ENCODE peak calls at places on chromosomes 5 and 9, in six cellular contexts. One of them, this sample, is unnamed.

GRCh38 chr9:78397045-78397843 is 100.3 kb downstream of the PSAT1 start:
- DNase-seq in CD4-positive, alpha-beta T cell: no peak
- DNase-seq in OCI-LY7: no peak
- DNase-seq in HepG2: no peak
- DNase-seq in brain microvascular endothelial cell: no peak
- DNase-seq in AG04450: no peak
- DNase-seq in this sample: no peak

GRCh38 chr5:122126177-122126701 is 3.1 kb upstream of the ZNF474 start:
- DNase-seq in AG04450: peak
- DNase-seq in CD4-positive, alpha-beta T cell: no peak
- DNase-seq in brain microvascular endothelial cell: peak
- DNase-seq in HepG2: no peak
- DNase-seq in OCI-LY7: no peak
- DNase-seq in this sample: no peak

GRCh38 chr5:180138214-180138975 is 66.8 kb upstream of the RNF130 start:
- DNase-seq in brain microvascular endothelial cell: no peak
- DNase-seq in AG04450: no peak
- DNase-seq in HepG2: no peak
- DNase-seq in CD4-positive, alpha-beta T cell: no peak
- DNase-seq in OCI-LY7: no peak
- DNase-seq in this sample: no peak

GRCh38 chr5:39411051-39411450 is 13.7 kb downstream of the DAB2 start:
- DNase-seq in AG04450: no peak
- DNase-seq in CD4-positive, alpha-beta T cell: no peak
- DNase-seq in HepG2: no peak
- DNase-seq in OCI-LY7: no peak
- DNase-seq in brain microvascular endothelial cell: no peak
- DNase-seq in this sample: no peak

GRCh38 chr9:79592736-79593493 is 21.1 kb downstream of the TLE4 start:
- DNase-seq in OCI-LY7: no peak
- DNase-seq in HepG2: no peak
- DNase-seq in AG04450: no peak
- DNase-seq in brain microvascular endothelial cell: no peak
- DNase-seq in CD4-positive, alpha-beta T cell: no peak
- DNase-seq in this sample: no peak

GRCh38 chr9:81097167-81097566 is 592.2 kb downstream of the TLE1 start:
- DNase-seq in brain microvascular endothelial cell: no peak
- DNase-seq in CD4-positive, alpha-beta T cell: no peak
- DNase-seq in AG04450: no peak
- DNase-seq in OCI-LY7: no peak
- DNase-seq in HepG2: no peak
- DNase-seq in this sample: no peak

GRCh38 chr9:70020217-70020616 is 23.4 kb upstream of the MAMDC2 start:
- DNase-seq in CD4-positive, alpha-beta T cell: no peak
- DNase-seq in AG04450: no peak
- DNase-seq in HepG2: no peak
- DNase-seq in OCI-LY7: no peak
- DNase-seq in brain microvascular endothelial cell: no peak
- DNase-seq in this sample: no peak

GRCh38 chr9:69204869-69205268 is 30.8 kb downstream of the TJP2 start:
- DNase-seq in CD4-positive, alpha-beta T cell: no peak
- DNase-seq in AG04450: no peak
- DNase-seq in HepG2: peak
- DNase-seq in OCI-LY7: no peak
- DNase-seq in brain microvascular endothelial cell: peak
- DNase-seq in this sample: no peak

GRCh38 chr5:141995656-141996055 is 17.2 kb downstream of the GNPDA1 start:
- DNase-seq in AG04450: no peak
- DNase-seq in brain microvascular endothelial cell: no peak
- DNase-seq in HepG2: no peak
- DNase-seq in CD4-positive, alpha-beta T cell: no peak
- DNase-seq in OCI-LY7: no peak
- DNase-seq in this sample: no peak

GRCh38 chr9:121567142-121568100 is 67.8 kb upstream of the GGTA1 start:
- DNase-seq in HepG2: no peak
- DNase-seq in AG04450: no peak
- DNase-seq in CD4-positive, alpha-beta T cell: no peak
- DNase-seq in brain microvascular endothelial cell: no peak
- DNase-seq in OCI-LY7: no peak
- DNase-seq in this sample: no peak

GRCh38 chr5:63401434-63402046 is 560.7 kb downstream of the HTR1A start:
- DNase-seq in brain microvascular endothelial cell: peak
- DNase-seq in OCI-LY7: peak
- DNase-seq in CD4-positive, alpha-beta T cell: no peak
- DNase-seq in AG04450: no peak
- DNase-seq in HepG2: peak
- DNase-seq in this sample: peak

GRCh38 chr9:98181746-98182068 is 10.7 kb downstream of the CORO2A start:
- DNase-seq in AG04450: no peak
- DNase-seq in HepG2: no peak
- DNase-seq in CD4-positive, alpha-beta T cell: no peak
- DNase-seq in brain microvascular endothelial cell: no peak
- DNase-seq in OCI-LY7: no peak
- DNase-seq in this sample: no peak

GRCh38 chr5:122385786-122386185 is 73.7 kb downstream of the SNCAIP start:
- DNase-seq in HepG2: no peak
- DNase-seq in CD4-positive, alpha-beta T cell: no peak
- DNase-seq in brain microvascular endothelial cell: no peak
- DNase-seq in AG04450: no peak
- DNase-seq in OCI-LY7: no peak
- DNase-seq in this sample: no peak

GRCh38 chr5:156584856-156585255 is 257.9 kb downstream of the SGCD start:
- DNase-seq in AG04450: no peak
- DNase-seq in CD4-positive, alpha-beta T cell: no peak
- DNase-seq in OCI-LY7: no peak
- DNase-seq in brain microvascular endothelial cell: no peak
- DNase-seq in HepG2: no peak
- DNase-seq in this sample: no peak

GRCh38 chr5:165805756-165806155 is 2300.3 kb downstream of the MAT2B start:
- DNase-seq in HepG2: no peak
- DNase-seq in brain microvascular endothelial cell: no peak
- DNase-seq in CD4-positive, alpha-beta T cell: no peak
- DNase-seq in AG04450: no peak
- DNase-seq in OCI-LY7: no peak
- DNase-seq in this sample: no peak

GRCh38 chr5:147887925-147888324 is 9.4 kb downstream of the SCGB3A2 start:
- DNase-seq in CD4-positive, alpha-beta T cell: no peak
- DNase-seq in HepG2: no peak
- DNase-seq in OCI-LY7: no peak
- DNase-seq in brain microvascular endothelial cell: no peak
- DNase-seq in AG04450: no peak
- DNase-seq in this sample: no peak

GRCh38 chr9:104386425-104387069 is 117.5 kb upstream of the OR13F1 start:
- DNase-seq in brain microvascular endothelial cell: peak
- DNase-seq in OCI-LY7: peak
- DNase-seq in HepG2: peak
- DNase-seq in AG04450: no peak
- DNase-seq in CD4-positive, alpha-beta T cell: no peak
- DNase-seq in this sample: peak

GRCh38 chr9:84331119-84331791 is 9.3 kb downstream of the SLC28A3 start:
- DNase-seq in AG04450: no peak
- DNase-seq in HepG2: no peak
- DNase-seq in OCI-LY7: no peak
- DNase-seq in CD4-positive, alpha-beta T cell: no peak
- DNase-seq in brain microvascular endothelial cell: no peak
- DNase-seq in this sample: no peak

GRCh38 chr5:39169081-39169480 is 50.3 kb downstream of the FYB1 start:
- DNase-seq in brain microvascular endothelial cell: peak
- DNase-seq in HepG2: no peak
- DNase-seq in AG04450: peak
- DNase-seq in CD4-positive, alpha-beta T cell: no peak
- DNase-seq in OCI-LY7: no peak
- DNase-seq in this sample: no peak

GRCh38 chr9:133354766-133355165 is 1.5 kb downstream of the SURF1 start:
- DNase-seq in OCI-LY7: no peak
- DNase-seq in brain microvascular endothelial cell: no peak
- DNase-seq in CD4-positive, alpha-beta T cell: no peak
- DNase-seq in AG04450: no peak
- DNase-seq in HepG2: no peak
- DNase-seq in this sample: no peak

GRCh38 chr5:5741418-5741817 is 318.9 kb downstream of the ICE1 start:
- DNase-seq in OCI-LY7: no peak
- DNase-seq in brain microvascular endothelial cell: no peak
- DNase-seq in AG04450: no peak
- DNase-seq in HepG2: no peak
- DNase-seq in CD4-positive, alpha-beta T cell: no peak
- DNase-seq in this sample: no peak

GRCh38 chr5:39053189-39053588 is 21.0 kb downstream of the RICTOR start:
- DNase-seq in AG04450: no peak
- DNase-seq in brain microvascular endothelial cell: no peak
- DNase-seq in OCI-LY7: no peak
- DNase-seq in HepG2: no peak
- DNase-seq in CD4-positive, alpha-beta T cell: no peak
- DNase-seq in this sample: no peak

GRCh38 chr9:132041825-132042224 is 37.8 kb downstream of the MED27 start:
- DNase-seq in brain microvascular endothelial cell: no peak
- DNase-seq in CD4-positive, alpha-beta T cell: no peak
- DNase-seq in AG04450: no peak
- DNase-seq in HepG2: no peak
- DNase-seq in OCI-LY7: no peak
- DNase-seq in this sample: no peak

GRCh38 chr5:36685631-36686147 is 79.3 kb downstream of the SLC1A3 start:
- DNase-seq in OCI-LY7: no peak
- DNase-seq in CD4-positive, alpha-beta T cell: no peak
- DNase-seq in HepG2: no peak
- DNase-seq in AG04450: no peak
- DNase-seq in brain microvascular endothelial cell: no peak
- DNase-seq in this sample: peak

DNA sequence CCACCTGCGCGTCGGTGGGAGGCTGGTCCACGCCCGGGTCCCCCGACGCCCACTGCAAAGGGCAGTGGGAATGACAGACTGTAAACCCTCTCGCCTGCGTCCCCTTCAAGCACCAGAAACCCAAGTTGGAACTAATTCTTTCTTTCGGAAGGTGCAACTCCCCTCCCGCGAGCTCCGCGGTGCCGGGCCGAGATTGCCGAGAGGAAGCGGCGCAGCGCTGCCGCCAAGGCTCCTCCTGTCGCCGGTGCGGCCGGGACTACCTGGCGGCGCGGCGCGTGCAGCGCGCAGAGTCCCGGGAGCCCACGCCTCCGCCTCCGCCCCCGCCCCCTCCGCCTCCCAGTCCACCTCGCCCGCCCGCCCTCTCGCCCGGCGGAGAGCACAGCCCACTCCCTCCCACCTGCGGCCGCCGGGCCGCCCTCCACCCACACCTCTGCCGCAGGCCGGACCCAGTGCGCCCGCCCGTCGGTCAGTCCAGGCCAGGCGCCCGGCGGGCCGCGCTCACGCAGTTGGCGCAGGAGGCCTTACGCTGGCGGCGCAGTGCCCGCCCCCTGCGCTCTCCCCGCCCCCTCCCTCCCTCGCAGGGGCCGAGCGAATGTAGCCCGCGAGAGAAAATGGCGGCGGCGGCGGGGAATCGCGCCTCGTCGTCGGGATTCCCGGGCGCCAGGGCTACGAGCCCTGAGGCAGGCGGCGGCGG is at the start of gene MAP3K1:
- DNase-seq in OCI-LY7: peak
- DNase-seq in AG04450: no peak
- DNase-seq in HepG2: peak
- DNase-seq in CD4-positive, alpha-beta T cell: peak
- DNase-seq in brain microvascular endothelial cell: peak
- DNase-seq in this sample: peak
- TF ChIP-seq CTCF in OCI-LY7: peak
- TF ChIP-seq CTCF in AG04450: no peak
- TF ChIP-seq CTCF in HepG2: peak
- TF ChIP-seq CTCF in CD4-positive, alpha-beta T cell: no peak
- TF ChIP-seq CTCF in brain microvascular endothelial cell: peak
- TF ChIP-seq CTCF in this sample: peak

GRCh38 chr5:107248065-107248695 is 422.6 kb downstream of the EFNA5 start:
- DNase-seq in AG04450: no peak
- DNase-seq in brain microvascular endothelial cell: peak
- DNase-seq in HepG2: no peak
- DNase-seq in CD4-positive, alpha-beta T cell: no peak
- DNase-seq in OCI-LY7: peak
- DNase-seq in this sample: peak

GRCh38 chr5:107242411-107242810 is 428.3 kb downstream of the EFNA5 start:
- DNase-seq in CD4-positive, alpha-beta T cell: no peak
- DNase-seq in OCI-LY7: no peak
- DNase-seq in brain microvascular endothelial cell: no peak
- DNase-seq in HepG2: no peak
- DNase-seq in AG04450: no peak
- DNase-seq in this sample: no peak

GRCh38 chr5:107242861-107243579 is 427.7 kb downstream of the EFNA5 start:
- DNase-seq in HepG2: no peak
- DNase-seq in OCI-LY7: no peak
- DNase-seq in brain microvascular endothelial cell: no peak
- DNase-seq in AG04450: no peak
- DNase-seq in CD4-positive, alpha-beta T cell: no peak
- DNase-seq in this sample: no peak

GRCh38 chr5:107251151-107251550 is 419.6 kb downstream of the EFNA5 start:
- DNase-seq in AG04450: no peak
- DNase-seq in HepG2: no peak
- DNase-seq in OCI-LY7: no peak
- DNase-seq in CD4-positive, alpha-beta T cell: no peak
- DNase-seq in brain microvascular endothelial cell: no peak
- DNase-seq in this sample: no peak

GRCh38 chr5:107247427-107247826 is 423.3 kb downstream of the EFNA5 start:
- DNase-seq in HepG2: no peak
- DNase-seq in brain microvascular endothelial cell: peak
- DNase-seq in OCI-LY7: no peak
- DNase-seq in AG04450: no peak
- DNase-seq in CD4-positive, alpha-beta T cell: no peak
- DNase-seq in this sample: no peak
- TF ChIP-seq CTCF in HepG2: no peak
- TF ChIP-seq CTCF in brain microvascular endothelial cell: no peak
- TF ChIP-seq CTCF in OCI-LY7: no peak
- TF ChIP-seq CTCF in AG04450: no peak
- TF ChIP-seq CTCF in CD4-positive, alpha-beta T cell: no peak
- TF ChIP-seq CTCF in this sample: no peak

DNA sequence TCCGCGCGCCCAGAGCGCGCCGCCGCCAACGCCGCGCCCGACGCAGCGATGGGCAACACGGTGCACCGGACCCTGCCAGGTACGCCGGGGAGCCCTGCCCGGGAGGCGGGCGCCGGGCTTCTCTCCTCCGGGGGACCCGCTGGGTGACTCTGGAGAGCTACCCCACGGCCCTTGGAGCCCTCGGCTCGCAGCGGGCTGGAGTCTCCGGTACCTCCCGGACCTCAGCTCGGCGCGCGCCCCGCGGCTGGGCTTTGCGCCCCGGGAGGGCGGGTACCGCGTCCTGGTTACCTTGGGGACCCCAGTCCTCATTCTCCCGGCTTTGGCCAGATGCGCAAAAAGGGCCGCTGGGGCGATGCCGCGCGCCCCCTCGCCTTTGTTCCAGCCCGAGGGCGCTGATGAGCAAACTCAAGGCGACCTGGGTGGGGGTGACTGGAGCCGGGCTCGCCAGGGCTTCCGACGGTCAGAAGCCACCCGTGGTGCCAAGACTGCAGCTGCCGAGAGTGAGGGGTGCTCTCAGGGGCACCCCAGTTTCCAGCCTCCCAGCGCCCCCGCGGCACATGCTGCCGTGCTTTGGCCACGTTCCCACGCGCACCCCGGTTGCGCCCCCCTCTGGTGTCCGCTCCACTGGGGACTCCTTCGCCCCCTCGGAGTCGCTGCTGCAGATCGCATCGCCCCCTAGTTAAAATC is 439 bp downstream of the NEURL1B start:
- DNase-seq in AG04450: no peak
- DNase-seq in HepG2: no peak
- DNase-seq in brain microvascular endothelial cell: no peak
- DNase-seq in OCI-LY7: peak
- DNase-seq in CD4-positive, alpha-beta T cell: no peak
- DNase-seq in this sample: peak
- TF ChIP-seq CTCF in AG04450: peak
- TF ChIP-seq CTCF in HepG2: peak
- TF ChIP-seq CTCF in brain microvascular endothelial cell: peak
- TF ChIP-seq CTCF in OCI-LY7: peak
- TF ChIP-seq CTCF in CD4-positive, alpha-beta T cell: no peak
- TF ChIP-seq CTCF in this sample: no peak

GRCh38 chr9:89183146-89183545 is 4.5 kb upstream of the SHC3 start:
- DNase-seq in brain microvascular endothelial cell: no peak
- DNase-seq in OCI-LY7: no peak
- DNase-seq in AG04450: no peak
- DNase-seq in CD4-positive, alpha-beta T cell: no peak
- DNase-seq in HepG2: no peak
- DNase-seq in this sample: no peak
- TF ChIP-seq CTCF in brain microvascular endothelial cell: peak
- TF ChIP-seq CTCF in OCI-LY7: peak
- TF ChIP-seq CTCF in AG04450: no peak
- TF ChIP-seq CTCF in CD4-positive, alpha-beta T cell: no peak
- TF ChIP-seq CTCF in HepG2: peak
- TF ChIP-seq CTCF in this sample: no peak